ENCODE peak calls at places on chromosomes 11 and 22, in six cellular contexts. R, D, B, J, A and P are unnamed samples. For H3K36me3, the result is how much of the 10 kb centered on the place peaks cover.

GRCh38 chr22:49393526-49393925 is 434.1 kb downstream of the BRD1 start:
- DNase-seq in R (no peak), D (no peak), B (no peak), J (no peak), A (no peak), P (no peak)

GRCh38 chr11:130653838-130654601 is 205.6 kb downstream of the ADAMTS15 start:
- DNase-seq in R (peak), D (no peak), B (peak), J (peak), A (peak), P (peak)

GRCh38 chr11:66219846-66220565 is 48.4 kb upstream of the RAB1B start:
- DNase-seq in R (no peak), D (no peak), B (no peak), J (no peak), A (peak), P (no peak)

GRCh38 chr11:94767701-94768601 is at the start of gene AMOTL1:
- DNase-seq in R (peak), D (no peak), B (peak), J (peak), A (peak), P (peak)

GRCh38 chr11:8262552-8263108 is 1.0 kb downstream of the LMO1 start:
- DNase-seq in R (peak), D (no peak), B (peak), J (peak), A (peak), P (peak)

GRCh38 chr11:26333906-26334305 is 2.0 kb downstream of the ANO3 start:
- DNase-seq in R (no peak), D (no peak), B (no peak), J (no peak), A (no peak), P (no peak)

GRCh38 chr11:74316772-74317505 is 5.5 kb upstream of the P4HA3 start:
- DNase-seq in R (no peak), D (no peak), B (no peak), J (no peak), A (no peak), P (no peak)

GRCh38 chr11:4511846-4512245 is 29.4 kb downstream of the OR52K1 start:
- DNase-seq in R (no peak), D (no peak), B (no peak), J (no peak), A (no peak), P (no peak)

GRCh38 chr11:7673724-7674434 is 579 bp upstream of the CYB5R2 start:
- DNase-seq in R (peak), D (no peak), B (peak), J (peak), A (no peak), P (no peak)

GRCh38 chr22:20811171-20811570 is 37.3 kb downstream of the SERPIND1 start:
- DNase-seq in R (no peak), D (peak), B (no peak), J (no peak), A (no peak), P (no peak)

GRCh38 chr11:95455228-95455627 is 224.2 kb upstream of the SESN3 start:
- DNase-seq in R (no peak), D (no peak), B (no peak), J (no peak), A (no peak), P (no peak)

GRCh38 chr11:76248210-76248609 is 41.9 kb upstream of the WNT11 start:
- DNase-seq in R (no peak), D (no peak), B (no peak), J (no peak), A (no peak), P (no peak)

GRCh38 chr11:76791861-76792260 is 8.7 kb downstream of the TSKU start:
- DNase-seq in R (peak), D (no peak), B (no peak), J (no peak), A (peak), P (no peak)

GRCh38 chr11:98725471-98725870 is 295.3 kb upstream of the CNTN5 start:
- DNase-seq in R (no peak), D (no peak), B (no peak), J (no peak), A (no peak), P (no peak)

GRCh38 chr11:24925091-24925490 is 428.2 kb downstream of the LUZP2 start:
- DNase-seq in R (no peak), D (no peak), B (no peak), J (no peak), A (no peak), P (no peak)

GRCh38 chr11:64502634-64503033 is 88.4 kb upstream of the SLC22A12 start:
- DNase-seq in R (no peak), D (no peak), B (no peak), J (no peak), A (no peak), P (no peak)

GRCh38 chr11:121761171-121761570 is 308.4 kb upstream of the SORL1-AS1 start:
- DNase-seq in R (no peak), D (no peak), B (no peak), J (no peak), A (no peak), P (no peak)

GRCh38 chr11:10459029-10459970 is 4.2 kb downstream of the AMPD3 start:
- DNase-seq in R (no peak), D (peak), B (peak), J (no peak), A (no peak), P (no peak)

GRCh38 chr11:34238966-34239365 is 118.8 kb downstream of the ABTB2 start:
- DNase-seq in R (no peak), D (no peak), B (no peak), J (no peak), A (no peak), P (no peak)

GRCh38 chr11:95608093-95608492 is 181.5 kb downstream of the FAM76B start:
- DNase-seq in R (no peak), D (no peak), B (no peak), J (no peak), A (no peak), P (no peak)

GRCh38 chr11:47437746-47438418 is 11.1 kb downstream of the RAPSN start:
- DNase-seq in R (peak), D (no peak), B (no peak), J (peak), A (peak), P (no peak)

GRCh38 chr11:17703951-17704350 is 15.4 kb upstream of the MYOD1 start:
- DNase-seq in R (no peak), D (no peak), B (no peak), J (no peak), A (no peak), P (no peak)

GRCh38 chr11:6572215-6572614 is 31.2 kb downstream of the RRP8 start:
- DNase-seq in R (no peak), D (no peak), B (no peak), J (no peak), A (no peak), P (no peak)

GRCh38 chr22:30000566-30000965 is 79.7 kb upstream of the HORMAD2 start:
- DNase-seq in R (no peak), D (no peak), B (no peak), J (no peak), A (no peak), P (no peak)

GRCh38 chr11:125465254-125465653 is 30.8 kb downstream of the FEZ1 start:
- DNase-seq in R (no peak), D (no peak), B (no peak), J (no peak), A (no peak), P (no peak)

GRCh38 chr11:64742087-64742939 is 1.6 kb downstream of the RASGRP2 start:
- DNase-seq in R (no peak), D (no peak), B (peak), J (no peak), A (no peak), P (no peak)

GRCh38 chr11:15826826-15827225 is 529.5 kb downstream of the SOX6 start:
- DNase-seq in R (no peak), D (no peak), B (peak), J (peak), A (peak), P (no peak)
- H3K36me3 ChIP-seq in R (under half), D (under half), B (under half), J (under half), A (under half), P (under half)

GRCh38 chr11:111910637-111911562 is 670 bp downstream of the CRYAB start:
- DNase-seq in R (no peak), D (no peak), B (peak), J (no peak), A (no peak), P (no peak)

GRCh38 chr11:111913997-111914396 is 1.5 kb downstream of the HSPB2 start:
- DNase-seq in R (no peak), D (no peak), B (no peak), J (no peak), A (no peak), P (no peak)

GRCh38 chr11:111912535-111912934 is at the start of gene HSPB2:
- DNase-seq in R (no peak), D (no peak), B (no peak), J (no peak), A (no peak), P (no peak)

GRCh38 chr11:111913031-111913861 is 712 bp downstream of the HSPB2 start:
- DNase-seq in R (no peak), D (no peak), B (no peak), J (no peak), A (no peak), P (no peak)

DNA sequence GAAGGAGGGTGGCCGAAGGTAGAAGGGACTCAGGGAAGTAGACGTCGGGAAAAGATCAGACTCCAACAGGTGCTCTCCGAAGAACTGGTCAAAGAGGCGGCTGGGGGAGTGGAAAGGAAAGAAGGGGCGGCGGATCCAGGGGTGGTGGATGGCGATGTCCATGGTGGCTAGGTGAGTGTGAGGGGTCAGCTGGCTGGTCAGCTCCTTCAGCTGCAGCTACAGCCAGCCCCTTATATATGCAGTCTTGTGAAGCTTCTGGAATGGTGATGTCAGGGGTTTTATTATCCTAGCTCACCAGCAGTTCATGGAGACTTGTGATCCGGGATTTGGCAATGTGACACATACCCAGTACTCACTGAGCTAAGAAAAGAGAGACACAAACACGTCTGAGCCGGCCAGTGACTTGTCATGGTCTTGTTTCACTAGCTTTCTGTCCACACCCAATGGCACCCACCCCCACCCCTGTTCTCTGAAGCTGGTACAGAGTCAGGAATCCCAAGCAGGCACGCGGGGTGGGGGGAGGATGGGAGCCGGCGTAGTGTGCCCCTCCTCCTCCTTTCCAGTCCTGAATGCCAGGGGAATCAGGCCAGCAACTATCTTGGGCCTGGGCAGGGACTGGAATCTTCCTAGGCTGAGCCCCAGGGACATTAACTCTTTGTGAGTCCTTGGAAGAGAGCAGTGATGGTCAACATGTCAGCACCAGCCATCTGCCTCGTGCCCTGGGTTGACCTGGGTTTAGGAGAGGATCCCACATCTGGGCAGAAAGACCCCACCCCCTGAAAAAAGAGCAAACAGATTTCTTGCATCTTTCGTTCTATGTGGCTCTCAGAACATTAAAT is at the start of gene CRYAB:
- DNase-seq in R (peak), D (no peak), B (peak), J (peak), A (peak), P (peak)
- H3K4me3 ChIP-seq in R (peak), D (no peak), B (no peak), J (peak), A (no peak), P (peak)

DNA sequence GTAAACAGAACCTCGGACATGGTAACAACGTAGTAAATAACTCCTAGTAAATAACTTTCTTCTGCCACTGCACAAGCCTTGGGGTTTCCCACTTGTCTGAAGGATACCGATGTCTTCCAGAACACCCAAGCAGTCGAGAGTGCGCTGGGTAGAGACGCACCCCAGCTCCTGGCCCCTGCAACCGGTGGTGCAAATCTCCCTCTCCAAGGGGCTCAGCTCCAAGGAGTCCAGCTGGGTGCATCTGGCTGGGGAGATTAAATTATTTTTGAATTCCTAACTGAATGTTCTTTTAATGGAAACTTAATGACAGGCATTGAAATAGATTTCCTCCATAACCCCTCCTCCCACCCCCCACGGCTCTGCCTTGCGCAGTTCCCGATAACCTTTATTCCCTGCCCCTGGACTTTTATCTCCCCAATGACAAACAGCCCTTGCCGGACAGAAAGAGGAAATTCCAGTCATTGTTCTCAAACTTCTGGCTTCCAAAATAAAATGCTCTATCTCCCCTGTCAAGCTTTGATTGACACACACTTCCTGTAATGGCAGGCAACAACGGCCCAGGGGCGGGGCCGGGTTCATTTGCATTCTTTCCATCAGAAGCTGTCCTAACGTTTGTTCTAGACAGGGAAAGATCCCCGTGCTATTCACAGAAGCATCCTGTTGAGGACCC is 31.2 kb downstream of the KCNJ1 start:
- DNase-seq in R (no peak), D (no peak), B (no peak), J (no peak), A (peak), P (no peak)
- H3K27ac ChIP-seq in R (no peak), D (no peak), B (no peak), J (no peak), A (no peak), P (no peak)

GRCh38 chr22:26499188-26499703 is 13.0 kb downstream of the TFIP11 start:
- DNase-seq in R (no peak), D (no peak), B (no peak), J (no peak), A (no peak), P (no peak)

GRCh38 chr22:26496456-26496855 is 12.8 kb downstream of the SRRD start:
- DNase-seq in R (no peak), D (no peak), B (no peak), J (no peak), A (no peak), P (no peak)

GRCh38 chr22:26492220-26492619 is 8.5 kb downstream of the SRRD start:
- DNase-seq in R (peak), D (no peak), B (no peak), J (no peak), A (no peak), P (no peak)

GRCh38 chr22:26489447-26490036 is 5.9 kb downstream of the SRRD start:
- DNase-seq in R (no peak), D (no peak), B (no peak), J (no peak), A (no peak), P (no peak)

DNA sequence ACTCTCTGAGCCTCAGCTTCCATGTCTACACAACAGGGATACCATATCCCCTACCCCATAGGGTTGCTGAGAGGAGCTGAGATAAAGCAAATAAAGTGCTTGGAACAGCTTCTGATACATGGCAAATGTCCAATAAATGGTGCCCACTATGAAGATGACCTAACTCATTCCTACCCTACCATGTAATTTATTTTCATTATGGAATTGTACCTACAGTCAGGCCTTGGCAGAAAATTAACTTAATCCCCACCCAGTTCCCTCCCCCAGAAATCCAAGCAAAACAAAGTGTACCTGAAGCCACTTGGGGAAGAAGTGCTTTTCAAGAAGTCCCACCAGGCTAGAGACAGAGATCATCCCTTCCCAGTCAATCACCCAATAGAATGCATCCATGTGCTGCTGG is 10.8 kb downstream of the SRRD start:
- DNase-seq in R (no peak), D (no peak), B (no peak), J (no peak), A (no peak), P (no peak)
- H3K36me3 ChIP-seq in R (half or more), D (half or more), B (half or more), J (under half), A (half or more), P (under half)

GRCh38 chr11:57278721-57279095 is 41.7 kb upstream of the APLNR start:
- DNase-seq in R (no peak), D (no peak), B (no peak), J (no peak), A (no peak), P (no peak)

GRCh38 chr11:57277845-57278720 is 41.0 kb upstream of the APLNR start:
- DNase-seq in R (peak), D (no peak), B (peak), J (peak), A (peak), P (peak)

GRCh38 chr11:57279131-57279530 is 42.1 kb upstream of the APLNR start:
- DNase-seq in R (no peak), D (no peak), B (no peak), J (no peak), A (no peak), P (no peak)

GRCh38 chr11:57287884-57288283 is 36.9 kb downstream of the TNKS1BP1 start:
- DNase-seq in R (no peak), D (no peak), B (no peak), J (no peak), A (no peak), P (no peak)

DNA sequence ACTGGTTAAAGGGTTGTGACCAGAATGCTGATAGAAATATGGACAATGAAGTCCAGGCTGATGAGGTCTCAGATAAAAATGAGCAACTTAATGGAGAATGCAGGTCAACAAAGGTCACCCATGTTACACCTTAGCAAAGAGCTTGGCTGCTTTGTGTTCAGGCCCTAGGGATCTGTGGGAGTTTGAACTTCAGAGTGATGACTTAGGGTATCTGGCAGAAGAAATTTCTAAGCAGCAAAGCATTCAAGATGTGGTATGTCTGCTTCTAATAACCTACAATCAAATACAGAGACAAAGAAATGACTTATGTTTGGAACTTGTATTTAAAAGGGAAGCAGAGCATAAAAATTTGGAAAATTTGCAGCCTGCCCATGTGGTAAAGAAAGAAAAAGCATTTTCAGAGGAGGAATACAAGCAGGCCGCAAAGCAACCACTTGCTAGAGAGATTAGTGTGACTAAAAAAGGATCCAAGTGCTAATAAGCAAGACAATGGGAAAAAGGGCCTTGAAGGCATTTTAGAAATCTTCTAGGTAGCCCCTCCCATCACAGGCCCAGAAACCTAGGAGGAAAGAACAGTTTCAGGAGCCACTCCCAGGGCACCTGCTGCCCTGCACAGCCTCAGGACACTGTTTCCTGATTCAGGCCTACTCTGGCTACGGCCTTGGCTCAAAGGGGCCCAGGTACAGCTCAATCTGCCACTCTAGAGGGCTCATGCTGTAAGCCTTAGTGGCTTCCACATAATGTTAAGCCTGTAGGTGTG is 41.3 kb downstream of the TNKS1BP1 start:
- DNase-seq in R (no peak), D (no peak), B (no peak), J (peak), A (no peak), P (no peak)
- H3K4me3 ChIP-seq in R (no peak), D (no peak), B (no peak), J (no peak), A (no peak), P (no peak)